ENCODE peak calls at places on chromosomes 13 and 19, in five cellular contexts. A is IMR-90, O is bronchial epithelial cell, Z is PC-9, W is epithelial cell of esophagus. K is an unnamed sample.

GRCh38 chr19:35421362-35421761 is 26.7 kb upstream of the FFAR2 start:
- DNase-seq in A (no peak), O (no peak), Z (no peak), W (no peak), K (no peak)

GRCh38 chr13:61142506-61142905 is 273.1 kb downstream of the PCDH20 start:
- DNase-seq in A (no peak), O (peak; percentile 91), Z (no peak), W (peak; percentile 86), K (peak; percentile 71)

GRCh38 chr13:30859326-30859725 is 46.7 kb upstream of the MEDAG start:
- DNase-seq in A (no peak), O (peak; percentile 28), Z (no peak), W (peak; percentile 74), K (no peak)

GRCh38 chr13:93758575-93758974 is 532.0 kb downstream of the GPC6 start:
- DNase-seq in A (peak; percentile 57), O (peak; percentile 25), Z (no peak), W (peak; percentile 34), K (no peak)

GRCh38 chr13:80873589-80873988 is 532.7 kb upstream of the SPRY2 start:
- DNase-seq in A (no peak), O (peak; percentile 62), Z (no peak), W (peak; percentile 50), K (no peak)

GRCh38 chr19:7497292-7497691 is 8.5 kb upstream of the PEX11G start:
- DNase-seq in A (no peak), O (no peak), Z (no peak), W (no peak), K (no peak)

GRCh38 chr19:42113641-42114348 is 18.5 kb downstream of the POU2F2 start:
- DNase-seq in A (peak; percentile 99), O (peak; percentile 99), Z (peak; percentile 91), W (peak; percentile 98), K (peak; percentile 97)

GRCh38 chr19:13102666-13103584 is at the start of gene LYL1:
- DNase-seq in A (no peak), O (no peak), Z (no peak), W (no peak), K (no peak)

GRCh38 chr19:34345934-34346333 is 19.1 kb upstream of the GPI start:
- DNase-seq in A (peak; percentile 63), O (peak; percentile 56), Z (peak; percentile 76), W (peak; percentile 74), K (peak; percentile 82)

GRCh38 chr13:42066542-42066941 is 18.1 kb downstream of the DGKH start:
- DNase-seq in A (peak; percentile 97), O (no peak), Z (no peak), W (no peak), K (no peak)

GRCh38 chr13:59806801-59807200 is 356.9 kb downstream of the DIAPH3 start:
- DNase-seq in A (no peak), O (no peak), Z (no peak), W (no peak), K (no peak)

GRCh38 chr19:12112238-12112637 is 27.9 kb downstream of the ZNF20 start:
- DNase-seq in A (no peak), O (no peak), Z (no peak), W (no peak), K (no peak)

GRCh38 chr19:11324079-11324661 is 15.3 kb downstream of the RAB3D start:
- DNase-seq in A (peak; percentile 94), O (peak; percentile 93), Z (peak; percentile 98), W (peak; percentile 94), K (peak; percentile 99)

GRCh38 chr19:13723206-13723605 is 41.1 kb upstream of the MRI1 start:
- DNase-seq in A (peak; percentile 66), O (peak; percentile 36), Z (no peak), W (peak; percentile 22), K (peak; percentile 48)

GRCh38 chr13:76980075-76980718 is 11.7 kb upstream of the CLN5 start:
- DNase-seq in A (peak; percentile 24), O (peak; percentile 21), Z (no peak), W (peak; percentile 60), K (peak; percentile 70)

GRCh38 chr19:34155686-34156085 is 16.6 kb upstream of the LSM14A start:
- DNase-seq in A (peak; percentile 65), O (peak; percentile 15), Z (no peak), W (peak; percentile 15), K (no peak)

GRCh38 chr13:113938246-113938645 is 35.6 kb downstream of the C13orf46 start:
- DNase-seq in A (no peak), O (no peak), Z (no peak), W (no peak), K (no peak)

GRCh38 chr13:98985591-98985990 is 7.7 kb upstream of the DOCK9 start:
- DNase-seq in A (no peak), O (no peak), Z (no peak), W (no peak), K (no peak)

GRCh38 chr13:21020581-21020980 is 40.8 kb downstream of the LATS2 start:
- DNase-seq in A (no peak), O (no peak), Z (no peak), W (no peak), K (no peak)

GRCh38 chr13:36673838-36674326 is at the start of gene SERTM1:
- DNase-seq in A (no peak), O (no peak), Z (no peak), W (peak; percentile 29), K (no peak)

GRCh38 chr19:47641891-47642485 is 33.1 kb downstream of the BICRA start:
- DNase-seq in A (no peak), O (peak; percentile 30), Z (no peak), W (peak; percentile 59), K (no peak)

GRCh38 chr13:83722443-83722842 is 159.8 kb downstream of the SLITRK1 start:
- DNase-seq in A (no peak), O (no peak), Z (no peak), W (no peak), K (no peak)

GRCh38 chr13:50365300-50365682 is 350.0 kb downstream of the KCNRG start:
- DNase-seq in A (no peak), O (peak; percentile 79), Z (no peak), W (no peak), K (no peak)

GRCh38 chr13:50188696-50189095 is 173.5 kb downstream of the KCNRG start:
- DNase-seq in A (no peak), O (peak; percentile 72), Z (no peak), W (peak; percentile 56), K (no peak)

GRCh38 chr19:776549-776948 is 20.7 kb upstream of the PTBP1 start:
- DNase-seq in A (no peak), O (no peak), Z (no peak), W (peak; percentile 78), K (no peak)

GRCh38 chr19:18798384-18799352 is 7.6 kb upstream of the COMP start:
- DNase-seq in A (no peak), O (no peak), Z (peak; percentile 31), W (no peak), K (no peak)

GRCh38 chr13:75410207-75410606 is 71.8 kb downstream of the TBC1D4 start:
- DNase-seq in A (no peak), O (no peak), Z (no peak), W (no peak), K (no peak)

GRCh38 chr13:71882120-71882519 is 15.1 kb upstream of the DACH1 start:
- DNase-seq in A (no peak), O (no peak), Z (no peak), W (no peak), K (no peak)

GRCh38 chr13:71880753-71881541 is 13.9 kb upstream of the DACH1 start:
- DNase-seq in A (no peak), O (peak; percentile 43), Z (peak; percentile 38), W (peak; percentile 67), K (no peak)

GRCh38 chr13:71886880-71887279 is 19.9 kb upstream of the DACH1 start:
- DNase-seq in A (no peak), O (no peak), Z (no peak), W (no peak), K (no peak)
- TF ChIP-seq CTCF in A (no peak), O (no peak), Z (no peak), W (no peak), K (no peak)

DNA sequence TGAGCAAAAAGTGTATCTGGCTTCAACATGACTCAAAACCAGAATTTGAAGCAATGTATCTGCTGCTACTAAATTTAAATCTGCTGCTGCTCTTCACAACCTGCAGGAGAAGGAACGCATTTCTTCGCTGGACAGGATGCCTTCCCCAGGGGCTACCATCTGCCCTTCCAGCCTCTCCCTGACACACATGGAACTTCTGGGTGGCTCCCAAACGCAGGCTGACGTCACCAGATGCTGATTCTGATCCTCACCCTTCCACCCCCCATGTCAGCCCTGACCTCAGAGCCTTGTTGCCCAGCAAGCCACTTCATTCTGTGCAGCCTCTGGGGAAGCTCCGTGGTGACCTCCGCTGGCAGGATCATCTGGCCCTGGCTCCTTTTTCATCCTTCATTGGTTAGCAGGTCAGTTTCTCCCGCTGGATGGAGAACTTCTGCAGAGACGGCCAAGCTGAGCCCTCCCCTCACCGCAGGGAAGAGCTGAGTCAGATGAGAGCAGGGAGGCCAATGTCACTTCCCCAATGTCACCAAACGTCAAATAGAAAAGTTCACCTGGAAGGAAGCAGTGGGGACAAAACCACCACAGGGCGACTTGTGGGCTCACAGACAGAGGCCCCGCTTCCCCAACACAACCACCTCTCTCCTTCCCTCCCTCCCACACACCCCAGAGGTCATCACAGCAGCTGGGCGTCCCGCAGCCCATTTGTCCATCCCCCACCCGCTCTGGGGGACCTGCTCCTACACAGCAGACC is 14.0 kb upstream of the RAB20 start:
- DNase-seq in A (peak; percentile 48), O (no peak), Z (peak; percentile 50), W (no peak), K (no peak)
- TF ChIP-seq CTCF in A (no peak), O (no peak), Z (no peak), W (no peak), K (no peak)

GRCh38 chr13:109610517-109610916 is 175.9 kb downstream of the IRS2 start:
- DNase-seq in A (no peak), O (peak; percentile 22), Z (peak; percentile 26), W (peak; percentile 45), K (peak; percentile 48)
- TF ChIP-seq CTCF in A (peak; percentile 30), O (peak; percentile 70), Z (peak; percentile 52), W (peak; percentile 31), K (peak; percentile 21)

DNA sequence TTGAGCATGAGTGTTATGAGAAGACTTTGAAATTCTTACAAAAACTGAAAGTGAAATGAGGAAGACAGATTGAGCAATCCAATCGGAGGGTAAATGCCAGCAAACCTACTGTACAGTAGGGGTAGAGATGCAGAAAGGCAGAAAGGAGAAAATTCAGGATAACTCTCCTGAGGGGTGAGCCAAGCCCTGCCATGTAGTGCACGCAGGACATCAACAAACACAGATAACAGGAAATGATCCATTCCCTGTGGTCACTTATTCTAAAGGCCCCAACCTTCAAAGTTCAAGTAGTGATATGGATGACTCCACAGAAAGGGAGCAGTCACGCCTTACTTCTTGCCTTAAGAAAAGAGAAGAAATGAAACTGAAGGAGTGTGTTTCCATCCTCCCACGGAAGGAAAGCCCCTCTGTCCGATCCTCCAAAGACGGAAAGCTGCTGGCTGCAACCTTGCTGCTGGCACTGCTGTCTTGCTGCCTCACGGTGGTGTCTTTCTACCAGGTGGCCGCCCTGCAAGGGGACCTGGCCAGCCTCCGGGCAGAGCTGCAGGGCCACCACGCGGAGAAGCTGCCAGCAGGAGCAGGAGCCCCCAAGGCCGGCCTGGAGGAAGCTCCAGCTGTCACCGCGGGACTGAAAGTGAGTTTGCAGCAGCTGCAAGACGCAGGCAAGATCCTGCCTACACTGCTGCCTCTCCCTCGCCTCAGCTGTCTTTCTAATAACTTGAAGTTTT is at the start of gene TNFSF13B:
- DNase-seq in A (peak; percentile 40), O (no peak), Z (no peak), W (peak; percentile 25), K (peak; percentile 20)
- TF ChIP-seq CTCF in A (no peak), O (no peak), Z (no peak), W (no peak), K (no peak)

GRCh38 chr19:17334414-17335409 is at the start of gene ANO8:
- DNase-seq in A (peak; percentile 99), O (peak; percentile 88), Z (peak; percentile 92), W (peak; percentile 99), K (peak; percentile 98)
- TF ChIP-seq CTCF in A (no peak), O (no peak), Z (no peak), W (no peak), K (no peak)